ENCODE peak calls at places on chromosomes 7 and 10, in seven cellular contexts. T is heart right ventricle, K is hepatocyte, M is Caco-2, Y is retinal pigment epithelial cell, E is PC-3, R is astrocyte. N is an unnamed sample.

GRCh38 chr10:100738055-100738827 is 7.1 kb upstream of the PAX2 start:
- DNase-seq in K (no peak), R (no peak), T (no peak), Y (no peak), E (no peak), M (no peak), N (no peak)

GRCh38 chr7:1697499-1698125 is 27.5 kb downstream of the ELFN1 start:
- DNase-seq in R (no peak), T (no peak), Y (no peak), M (no peak), K (no peak), E (no peak), N (no peak)

GRCh38 chr7:84216477-84216876 is 21.9 kb upstream of the SEMA3A start:
- DNase-seq in T (no peak), E (peak), K (no peak), M (no peak), Y (no peak), R (peak), N (no peak)

GRCh38 chr7:99975782-99976521 is at the start of gene AZGP1:
- DNase-seq in K (peak), E (peak), T (peak), R (no peak), Y (no peak), M (no peak), N (no peak)

GRCh38 chr7:54331311-54331710 is 210.9 kb upstream of the VSTM2A start:
- DNase-seq in E (no peak), K (no peak), M (no peak), Y (no peak), R (no peak), T (no peak), N (no peak)

GRCh38 chr7:3415730-3416366 is 114.8 kb downstream of the SDK1 start:
- DNase-seq in K (no peak), M (no peak), Y (no peak), E (no peak), R (no peak), T (no peak), N (no peak)

GRCh38 chr7:155523168-155523675 is 23.1 kb downstream of the CNPY1 start:
- DNase-seq in E (no peak), K (no peak), R (no peak), M (no peak), Y (no peak), T (no peak), N (no peak)

GRCh38 chr7:24051651-24052050 is 232.3 kb upstream of the NPY start:
- DNase-seq in K (no peak), Y (no peak), E (no peak), M (no peak), T (no peak), R (no peak), N (no peak)

GRCh38 chr7:18685961-18686360 is 190.4 kb downstream of the HDAC9 start:
- DNase-seq in R (peak), T (no peak), Y (no peak), K (no peak), M (no peak), E (peak), N (no peak)

GRCh38 chr7:123366991-123367390 is 167.2 kb upstream of the SLC13A1 start:
- DNase-seq in T (no peak), Y (no peak), M (no peak), K (no peak), E (no peak), R (no peak), N (no peak)

GRCh38 chr7:47472444-47473157 is 109.3 kb downstream of the TNS3 start:
- DNase-seq in R (no peak), T (no peak), E (no peak), Y (no peak), M (no peak), K (no peak), N (no peak)

GRCh38 chr10:43249962-43250624 is 16.8 kb downstream of the RASGEF1A start:
- DNase-seq in K (no peak), E (peak), M (no peak), R (no peak), Y (no peak), T (no peak), N (no peak)

GRCh38 chr10:132792796-132793195 is 6.8 kb upstream of the NKX6-2 start:
- DNase-seq in Y (no peak), R (no peak), K (no peak), T (no peak), E (no peak), M (no peak), N (no peak)

GRCh38 chr10:132790470-132790869 is 4.5 kb upstream of the NKX6-2 start:
- DNase-seq in M (no peak), T (no peak), K (no peak), Y (no peak), R (no peak), E (no peak), N (no peak)

GRCh38 chr10:132790934-132791829 is 5.2 kb upstream of the NKX6-2 start:
- DNase-seq in Y (no peak), M (no peak), R (no peak), E (no peak), K (no peak), T (no peak), N (no peak)

GRCh38 chr10:132793871-132794849 is 8.2 kb upstream of the NKX6-2 start:
- DNase-seq in M (peak), Y (no peak), K (no peak), T (no peak), E (no peak), R (no peak), N (no peak)

DNA sequence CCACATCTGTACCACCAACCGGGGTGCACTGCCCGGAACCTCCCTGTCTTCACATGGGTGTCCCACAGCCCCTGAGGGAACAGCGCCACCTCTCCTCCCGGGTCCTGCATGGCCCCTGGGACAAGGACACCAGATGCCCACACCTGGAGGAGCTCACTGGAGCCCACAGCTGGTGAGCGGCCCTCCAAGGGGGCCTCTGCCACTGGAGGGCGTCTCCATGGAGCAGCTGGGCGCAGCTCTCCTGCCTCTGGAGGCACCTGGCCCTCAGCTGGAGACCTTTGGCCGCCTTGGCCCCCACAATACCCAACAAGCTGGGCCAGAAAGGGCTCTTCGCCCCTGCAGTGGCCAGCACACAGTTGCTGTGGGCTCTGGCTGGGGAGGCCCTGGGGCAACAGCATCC is 7.3 kb upstream of the NKX6-2 start:
- DNase-seq in Y (no peak), R (no peak), T (no peak), M (no peak), E (no peak), K (no peak), N (no peak)
- TF ChIP-seq CTCF in Y (no peak), R (no peak), T (no peak), M (no peak), E (no peak), K (no peak), N (no peak)

GRCh38 chr10:78738457-78738856 is 330.3 kb upstream of the ZMIZ1 start:
- DNase-seq in T (no peak), Y (no peak), R (no peak), E (no peak), M (no peak), K (no peak), N (no peak)
- H3K4me3 ChIP-seq in T (no peak), Y (no peak), R (no peak), E (no peak), M (no peak), K (no peak), N (no peak)

GRCh38 chr7:130954918-130955559 is 221.0 kb upstream of the KLF14 start:
- DNase-seq in R (no peak), K (no peak), M (no peak), Y (no peak), T (no peak), E (no peak), N (no peak)
- TF ChIP-seq CTCF in R (no peak), K (no peak), M (no peak), Y (no peak), T (no peak), E (no peak), N (no peak)

DNA sequence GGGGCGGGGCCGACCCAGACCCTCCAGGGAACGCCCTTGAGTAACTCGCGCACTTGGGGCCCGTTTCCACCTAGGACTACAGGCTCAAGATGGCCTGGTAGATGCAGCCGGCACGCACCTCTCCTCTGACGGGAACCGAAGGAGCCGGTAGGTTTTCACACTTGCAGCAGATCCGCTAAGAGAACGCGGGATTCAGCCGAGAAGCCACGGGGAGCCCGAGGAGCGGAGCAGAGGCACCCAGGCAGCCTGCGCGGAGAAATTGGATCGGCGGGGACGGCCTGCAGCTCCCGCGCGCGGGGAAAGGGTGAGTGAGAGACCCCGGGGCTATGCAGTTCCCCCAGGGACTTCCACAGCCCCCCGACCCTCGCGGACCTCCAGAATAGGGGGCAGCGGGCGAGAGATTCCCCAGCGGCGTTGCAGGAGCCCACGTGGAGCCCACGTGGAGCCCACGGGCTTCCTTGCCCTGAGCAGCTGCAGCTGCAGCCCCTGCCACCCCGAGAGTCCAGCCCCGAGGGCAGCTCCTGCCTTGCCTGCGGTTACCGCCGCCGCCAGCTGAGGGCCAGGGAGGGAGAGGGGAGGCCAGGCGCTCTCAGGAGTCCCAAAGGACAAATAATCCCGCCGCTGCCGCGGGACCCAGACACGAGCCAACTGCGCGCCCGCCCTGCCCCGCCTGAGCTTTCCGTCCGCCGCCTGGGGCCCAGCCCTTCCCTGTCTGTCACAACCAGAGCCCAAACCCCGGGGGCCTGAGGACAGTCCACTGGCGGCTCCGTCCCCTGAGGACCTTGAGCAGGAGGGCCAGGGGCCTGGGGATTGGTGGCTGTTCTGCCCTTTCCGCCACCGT is 13.1 kb downstream of the IFT22 start:
- DNase-seq in R (peak), K (peak), T (no peak), E (peak), Y (no peak), M (peak), N (peak)
- H3K4me3 ChIP-seq in R (peak), K (peak), T (peak), E (peak), Y (peak), M (peak), N (peak)

DNA sequence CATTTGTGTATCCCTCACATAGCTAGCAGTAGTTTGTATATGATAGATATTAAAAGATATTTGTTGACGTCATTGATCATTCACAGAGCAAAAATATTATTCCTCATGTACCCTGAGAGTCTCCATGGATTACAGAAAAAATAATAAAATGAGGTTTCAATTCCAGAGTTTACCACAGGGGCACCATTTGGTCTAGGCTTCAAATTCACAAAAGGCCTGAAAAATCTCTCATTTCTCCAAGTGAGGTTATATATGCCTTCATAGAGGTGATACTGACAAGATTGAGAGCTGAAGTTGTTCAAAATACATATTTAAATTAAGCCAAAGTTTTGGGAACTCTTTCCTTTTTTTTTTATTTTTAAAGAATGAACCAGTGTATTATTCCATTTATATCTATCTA is 52.7 kb downstream of the TMEM26 start:
- DNase-seq in Y (no peak), M (no peak), K (no peak), T (no peak), E (peak), R (no peak), N (no peak)
- TF ChIP-seq CTCF in Y (no peak), M (no peak), K (no peak), T (no peak), E (peak), R (peak), N (no peak)